ENCODE peak calls at places on chromosomes 13 and 19, in eight cellular contexts. One of them, this sample, is unnamed.

GRCh38 chr19:38515906-38516305 is 82.4 kb downstream of the RYR1 start:
- DNase-seq in A549: no peak
- DNase-seq in uterus: no peak
- DNase-seq in GM10248: no peak
- DNase-seq in non-pigmented ciliary epithelial cell: no peak
- DNase-seq in NCI-H1105: no peak
- DNase-seq in left cardiac atrium: no peak
- DNase-seq in heart right ventricle: no peak
- DNase-seq in this sample: no peak

GRCh38 chr19:42030605-42031004 is 36.6 kb upstream of the ATP1A3 start:
- DNase-seq in A549: no peak
- DNase-seq in uterus: no peak
- DNase-seq in GM10248: no peak
- DNase-seq in non-pigmented ciliary epithelial cell: no peak
- DNase-seq in NCI-H1105: no peak
- DNase-seq in left cardiac atrium: no peak
- DNase-seq in heart right ventricle: no peak
- DNase-seq in this sample: no peak

GRCh38 chr13:40780822-40781401 is 8.5 kb upstream of the SLC25A15 start:
- DNase-seq in A549: no peak
- DNase-seq in uterus: no peak
- DNase-seq in GM10248: no peak
- DNase-seq in non-pigmented ciliary epithelial cell: no peak
- DNase-seq in NCI-H1105: no peak
- DNase-seq in left cardiac atrium: no peak
- DNase-seq in heart right ventricle: no peak
- DNase-seq in this sample: no peak

GRCh38 chr19:4449826-4450075 is 7.8 kb downstream of the UBXN6 start:
- DNase-seq in A549: no peak
- DNase-seq in uterus: no peak
- DNase-seq in GM10248: no peak
- DNase-seq in non-pigmented ciliary epithelial cell: no peak
- DNase-seq in NCI-H1105: no peak
- DNase-seq in left cardiac atrium: no peak
- DNase-seq in heart right ventricle: no peak
- DNase-seq in this sample: no peak

GRCh38 chr19:6697291-6697690 is 23.2 kb downstream of the C3 start:
- DNase-seq in A549: no peak
- DNase-seq in uterus: no peak
- DNase-seq in GM10248: no peak
- DNase-seq in non-pigmented ciliary epithelial cell: no peak
- DNase-seq in NCI-H1105: no peak
- DNase-seq in left cardiac atrium: no peak
- DNase-seq in heart right ventricle: no peak
- DNase-seq in this sample: no peak

GRCh38 chr13:91014696-91015095 is 332.8 kb upstream of the MIR17HG start:
- DNase-seq in A549: no peak
- DNase-seq in uterus: no peak
- DNase-seq in GM10248: no peak
- DNase-seq in non-pigmented ciliary epithelial cell: no peak
- DNase-seq in NCI-H1105: no peak
- DNase-seq in left cardiac atrium: no peak
- DNase-seq in heart right ventricle: no peak
- DNase-seq in this sample: no peak

GRCh38 chr13:77150651-77151050 is 123.7 kb upstream of the FBXL3 start:
- DNase-seq in A549: no peak
- DNase-seq in uterus: no peak
- DNase-seq in GM10248: no peak
- DNase-seq in non-pigmented ciliary epithelial cell: no peak
- DNase-seq in NCI-H1105: no peak
- DNase-seq in left cardiac atrium: no peak
- DNase-seq in heart right ventricle: no peak
- DNase-seq in this sample: no peak

GRCh38 chr13:86324191-86324590 is 525.0 kb upstream of the SLITRK6 start:
- DNase-seq in A549: no peak
- DNase-seq in uterus: no peak
- DNase-seq in GM10248: no peak
- DNase-seq in non-pigmented ciliary epithelial cell: no peak
- DNase-seq in NCI-H1105: no peak
- DNase-seq in left cardiac atrium: no peak
- DNase-seq in heart right ventricle: no peak
- DNase-seq in this sample: no peak

GRCh38 chr13:40494932-40495619 is 171.4 kb downstream of the FOXO1 start:
- DNase-seq in A549: no peak
- DNase-seq in uterus: no peak
- DNase-seq in GM10248: no peak
- DNase-seq in non-pigmented ciliary epithelial cell: no peak
- DNase-seq in NCI-H1105: no peak
- DNase-seq in left cardiac atrium: no peak
- DNase-seq in heart right ventricle: no peak
- DNase-seq in this sample: no peak

GRCh38 chr19:12840091-12841079 is 2.1 kb downstream of the MAST1 start:
- DNase-seq in A549: no peak
- DNase-seq in uterus: peak; percentile 44
- DNase-seq in GM10248: peak; percentile 69
- DNase-seq in non-pigmented ciliary epithelial cell: peak; percentile 19
- DNase-seq in NCI-H1105: peak; percentile 82
- DNase-seq in left cardiac atrium: peak; percentile 64
- DNase-seq in heart right ventricle: no peak
- DNase-seq in this sample: peak; percentile 69

GRCh38 chr13:43364210-43365041 is 341.0 kb downstream of the DNAJC15 start:
- DNase-seq in A549: no peak
- DNase-seq in uterus: peak; percentile 32
- DNase-seq in GM10248: no peak
- DNase-seq in non-pigmented ciliary epithelial cell: no peak
- DNase-seq in NCI-H1105: no peak
- DNase-seq in left cardiac atrium: peak; percentile 39
- DNase-seq in heart right ventricle: peak; percentile 31
- DNase-seq in this sample: no peak

GRCh38 chr19:29631450-29631849 is 25.4 kb downstream of the POP4 start:
- DNase-seq in A549: no peak
- DNase-seq in uterus: no peak
- DNase-seq in GM10248: no peak
- DNase-seq in non-pigmented ciliary epithelial cell: no peak
- DNase-seq in NCI-H1105: no peak
- DNase-seq in left cardiac atrium: no peak
- DNase-seq in heart right ventricle: no peak
- DNase-seq in this sample: no peak

GRCh38 chr13:52025475-52026245 is 1.2 kb downstream of the UTP14C start:
- DNase-seq in A549: no peak
- DNase-seq in uterus: no peak
- DNase-seq in GM10248: no peak
- DNase-seq in non-pigmented ciliary epithelial cell: no peak
- DNase-seq in NCI-H1105: no peak
- DNase-seq in left cardiac atrium: no peak
- DNase-seq in heart right ventricle: no peak
- DNase-seq in this sample: no peak

GRCh38 chr13:86188170-86188569 is 389.0 kb upstream of the SLITRK6 start:
- DNase-seq in A549: no peak
- DNase-seq in uterus: no peak
- DNase-seq in GM10248: no peak
- DNase-seq in non-pigmented ciliary epithelial cell: no peak
- DNase-seq in NCI-H1105: no peak
- DNase-seq in left cardiac atrium: no peak
- DNase-seq in heart right ventricle: no peak
- DNase-seq in this sample: no peak

GRCh38 chr13:30880756-30881155 is 25.3 kb upstream of the MEDAG start:
- DNase-seq in A549: peak; percentile 12
- DNase-seq in uterus: no peak
- DNase-seq in GM10248: no peak
- DNase-seq in non-pigmented ciliary epithelial cell: peak; percentile 83
- DNase-seq in NCI-H1105: no peak
- DNase-seq in left cardiac atrium: no peak
- DNase-seq in heart right ventricle: no peak
- DNase-seq in this sample: no peak

GRCh38 chr19:56725829-56726424 is 54.4 kb upstream of the ZNF835 start:
- DNase-seq in A549: no peak
- DNase-seq in uterus: no peak
- DNase-seq in GM10248: no peak
- DNase-seq in non-pigmented ciliary epithelial cell: no peak
- DNase-seq in NCI-H1105: no peak
- DNase-seq in left cardiac atrium: no peak
- DNase-seq in heart right ventricle: no peak
- DNase-seq in this sample: no peak

GRCh38 chr19:48918801-48919247 is 14.7 kb upstream of the DHDH start:
- DNase-seq in A549: no peak
- DNase-seq in uterus: no peak
- DNase-seq in GM10248: no peak
- DNase-seq in non-pigmented ciliary epithelial cell: no peak
- DNase-seq in NCI-H1105: no peak
- DNase-seq in left cardiac atrium: no peak
- DNase-seq in heart right ventricle: no peak
- DNase-seq in this sample: no peak

GRCh38 chr19:11359421-11359820 is 4.2 kb downstream of the PLPPR2 start:
- DNase-seq in A549: no peak
- DNase-seq in uterus: no peak
- DNase-seq in GM10248: no peak
- DNase-seq in non-pigmented ciliary epithelial cell: no peak
- DNase-seq in NCI-H1105: no peak
- DNase-seq in left cardiac atrium: no peak
- DNase-seq in heart right ventricle: no peak
- DNase-seq in this sample: no peak

GRCh38 chr19:49020931-49021895 is 2.9 kb downstream of the CGB3 start:
- DNase-seq in A549: no peak
- DNase-seq in uterus: no peak
- DNase-seq in GM10248: no peak
- DNase-seq in non-pigmented ciliary epithelial cell: no peak
- DNase-seq in NCI-H1105: no peak
- DNase-seq in left cardiac atrium: no peak
- DNase-seq in heart right ventricle: no peak
- DNase-seq in this sample: no peak

GRCh38 chr19:23071087-23071511 is 45.7 kb upstream of the ZNF730 start:
- DNase-seq in A549: no peak
- DNase-seq in uterus: peak; percentile 18
- DNase-seq in GM10248: peak; percentile 53
- DNase-seq in non-pigmented ciliary epithelial cell: no peak
- DNase-seq in NCI-H1105: no peak
- DNase-seq in left cardiac atrium: peak; percentile 53
- DNase-seq in heart right ventricle: peak; percentile 22
- DNase-seq in this sample: no peak

GRCh38 chr19:38111898-38112297 is 112.1 kb downstream of the DPF1 start:
- DNase-seq in A549: no peak
- DNase-seq in uterus: no peak
- DNase-seq in GM10248: no peak
- DNase-seq in non-pigmented ciliary epithelial cell: no peak
- DNase-seq in NCI-H1105: no peak
- DNase-seq in left cardiac atrium: no peak
- DNase-seq in heart right ventricle: no peak
- DNase-seq in this sample: no peak

GRCh38 chr19:5680437-5681368 is at the start of the genes HSD11B1L and MICOS13:
- DNase-seq in A549: peak; percentile 87
- DNase-seq in uterus: peak; percentile 98
- DNase-seq in GM10248: peak; percentile 96
- DNase-seq in non-pigmented ciliary epithelial cell: peak; percentile 94
- DNase-seq in NCI-H1105: peak; percentile 96
- DNase-seq in left cardiac atrium: peak; percentile 99
- DNase-seq in heart right ventricle: peak; percentile 99
- DNase-seq in this sample: peak; percentile 98

This sample was measured in ureter.